ENCODE peak calls at places on chromosomes 16 and 17, in seven cellular contexts. D is ovary; Q is testis; B is H9; M is CD8-positive, alpha-beta T cell; C is gastrocnemius medialis; G is adrenal gland. V is an unnamed sample.
A peak's percentile ranks its signal among the peaks of the same experiment; 100 is the strongest.

GRCh38 chr17:17141860-17142552 is 64.1 kb downstream of the PLD6 start:
- DNase-seq in G (peak; percentile 60), B (peak; percentile 80), C (no peak), M (peak; percentile 61), D (peak; percentile 76), Q (peak; percentile 70), V (no peak)

GRCh38 chr17:61843435-61843834 is 19.9 kb downstream of the BRIP1 start:
- DNase-seq in G (no peak), C (no peak), B (no peak), Q (no peak), M (no peak), D (no peak), V (no peak)

GRCh38 chr17:64503821-64504768 is 2.0 kb downstream of the DDX5 start:
- DNase-seq in G (no peak), B (no peak), Q (no peak), D (no peak), C (no peak), M (no peak), V (no peak)

GRCh38 chr16:84875846-84876245 is 56.1 kb downstream of the CRISPLD2 start:
- DNase-seq in D (no peak), B (no peak), M (no peak), Q (no peak), C (no peak), G (no peak), V (no peak)

GRCh38 chr17:7136266-7136877 is 21.8 kb upstream of the ASGR2 start:
- DNase-seq in C (peak; percentile 8), D (peak; percentile 73), Q (peak; percentile 89), B (no peak), M (peak; percentile 80), G (peak; percentile 76), V (peak; percentile 83)

GRCh38 chr17:17909078-17909477 is 63.1 kb downstream of the TOM1L2 start:
- DNase-seq in D (no peak), B (no peak), C (no peak), G (no peak), M (no peak), Q (no peak), V (no peak)

GRCh38 chr16:80602894-80603293 is 62.1 kb downstream of the DYNLRB2 start:
- DNase-seq in C (no peak), Q (no peak), M (no peak), G (no peak), D (no peak), B (no peak), V (no peak)

GRCh38 chr17:79737046-79737921 is 6.5 kb downstream of the ENPP7 start:
- DNase-seq in G (no peak), Q (no peak), M (no peak), C (no peak), D (no peak), B (no peak), V (no peak)

GRCh38 chr17:80738406-80738805 is 193.8 kb downstream of the RPTOR start:
- DNase-seq in C (no peak), G (no peak), M (no peak), B (no peak), D (no peak), Q (no peak), V (no peak)

GRCh38 chr17:39365252-39365651 is 36.2 kb downstream of the FBXL20 start:
- DNase-seq in G (no peak), Q (no peak), B (no peak), D (no peak), C (no peak), M (no peak), V (no peak)

GRCh38 chr16:70749681-70750601 is 51.0 kb downstream of the VAC14 start:
- DNase-seq in C (no peak), M (no peak), G (no peak), B (no peak), D (peak; percentile 72), Q (no peak), V (no peak)

GRCh38 chr17:57679906-57680695 is 65.0 kb downstream of the CCDC182 start:
- DNase-seq in Q (no peak), D (no peak), B (no peak), G (no peak), C (no peak), M (no peak), V (no peak)

GRCh38 chr16:26863971-26864370 is 202.8 kb upstream of the C16orf82 start:
- DNase-seq in B (no peak), D (no peak), C (no peak), G (no peak), M (no peak), Q (no peak), V (no peak)

GRCh38 chr17:81043725-81044427 is 8.9 kb downstream of the BAIAP2 start:
- DNase-seq in C (no peak), Q (no peak), D (no peak), G (no peak), B (peak; percentile 83), M (no peak), V (no peak)

GRCh38 chr17:72662827-72663190 is 429.7 kb downstream of the SLC39A11 start:
- DNase-seq in B (no peak), C (no peak), D (no peak), G (no peak), Q (no peak), M (no peak), V (no peak)

GRCh38 chr16:12288537-12289174 is 312.1 kb downstream of the SNX29 start:
- DNase-seq in M (no peak), Q (no peak), G (no peak), C (no peak), B (no peak), D (no peak), V (no peak)

GRCh38 chr17:31373150-31374082 is 18.1 kb upstream of the RAB11FIP4 start:
- DNase-seq in C (no peak), B (no peak), G (no peak), Q (no peak), D (no peak), M (no peak), V (no peak)

GRCh38 chr17:39755550-39756375 is 18.0 kb downstream of the GRB7 start:
- DNase-seq in D (no peak), B (peak; percentile 34), C (no peak), Q (no peak), M (peak; percentile 78), G (no peak), V (peak; percentile 44)

GRCh38 chr16:79229371-79229770 is 371.2 kb downstream of the MAF start:
- DNase-seq in D (no peak), Q (no peak), C (no peak), M (no peak), G (no peak), B (no peak), V (no peak)

GRCh38 chr17:34764716-34765115 is 185.3 kb downstream of the TMEM132E start:
- DNase-seq in G (no peak), M (no peak), C (no peak), B (peak; percentile 48), Q (no peak), D (no peak), V (no peak)

GRCh38 chr16:87735270-87736002 is 30.4 kb downstream of the KLHDC4 start:
- DNase-seq in C (no peak), M (no peak), G (no peak), B (no peak), D (no peak), Q (no peak), V (no peak)

GRCh38 chr16:24774510-24774909 is 45.1 kb downstream of the TNRC6A start:
- DNase-seq in B (no peak), D (no peak), Q (no peak), M (no peak), C (no peak), G (no peak), V (no peak)

GRCh38 chr17:77869041-77869595 is 89.4 kb upstream of the TNRC6C start:
- DNase-seq in B (no peak), Q (no peak), D (no peak), G (no peak), C (no peak), M (no peak), V (no peak)

GRCh38 chr17:51189162-51189561 is 23.0 kb downstream of the NME2 start:
- DNase-seq in C (no peak), B (no peak), G (no peak), Q (no peak), M (no peak), D (no peak), V (no peak)

GRCh38 chr17:5191541-5192417 is at the start of gene ZNF594:
- DNase-seq in Q (peak; percentile 98), G (peak; percentile 98), D (peak; percentile 97), B (peak; percentile 99), C (peak; percentile 94), M (peak; percentile 98), V (peak; percentile 97)
- H3K9me3 ChIP-seq in Q (no peaks in the 10 kb centered on the region), G (no peaks in the 10 kb centered on the region), D (no peaks in the 10 kb centered on the region), B (peaks cover 27% of the 10 kb centered on the region), C (no peaks in the 10 kb centered on the region), M (no peaks in the 10 kb centered on the region), V (no peaks in the 10 kb centered on the region)

GRCh38 chr16:2468725-2469398 is 2.2 kb upstream of the NTN3 start:
- DNase-seq in M (peak; percentile 14), G (no peak), C (no peak), B (no peak), Q (no peak), D (no peak), V (no peak)

GRCh38 chr16:2468142-2468724 is 2.9 kb upstream of the NTN3 start:
- DNase-seq in M (peak; percentile 34), Q (no peak), G (no peak), B (no peak), C (no peak), D (peak; percentile 51), V (no peak)

GRCh38 chr16:2466667-2467300 is 4.3 kb upstream of the NTN3 start:
- DNase-seq in C (no peak), M (peak; percentile 14), D (peak; percentile 45), B (no peak), Q (no peak), G (no peak), V (no peak)

GRCh38 chr16:2465653-2466415 is 5.3 kb upstream of the NTN3 start:
- DNase-seq in C (no peak), G (no peak), M (peak; percentile 6), B (peak; percentile 66), D (no peak), Q (no peak), V (no peak)

GRCh38 chr16:2467301-2468141 is 3.6 kb upstream of the NTN3 start:
- DNase-seq in D (peak; percentile 84), M (peak; percentile 24), B (peak; percentile 74), G (peak; percentile 78), C (peak; percentile 40), Q (peak; percentile 83), V (peak; percentile 75)
- TF ChIP-seq CTCF in D (no peak), M (no peak), B (peak; percentile 35), G (no peak), C (no peak), Q (no peak), V (no peak)

GRCh38 chr16:54050281-54051210 is 236.0 kb downstream of the IRX3 start:
- DNase-seq in D (no peak), B (peak; percentile 41), M (no peak), C (no peak), G (no peak), Q (no peak), V (no peak)
- H3K27ac ChIP-seq in D (no peak overlapping the region), B (peak overlapping the region; percentile 87), M (no peak overlapping the region), C (no peak overlapping the region), G (no peak overlapping the region), Q (no peak overlapping the region), V (no peak overlapping the region)

GRCh38 chr16:62661435-62661834 is 625.2 kb upstream of the CDH8 start:
- DNase-seq in Q (peak; percentile 25), D (no peak), C (no peak), G (no peak), M (no peak), B (no peak), V (no peak)

DNA sequence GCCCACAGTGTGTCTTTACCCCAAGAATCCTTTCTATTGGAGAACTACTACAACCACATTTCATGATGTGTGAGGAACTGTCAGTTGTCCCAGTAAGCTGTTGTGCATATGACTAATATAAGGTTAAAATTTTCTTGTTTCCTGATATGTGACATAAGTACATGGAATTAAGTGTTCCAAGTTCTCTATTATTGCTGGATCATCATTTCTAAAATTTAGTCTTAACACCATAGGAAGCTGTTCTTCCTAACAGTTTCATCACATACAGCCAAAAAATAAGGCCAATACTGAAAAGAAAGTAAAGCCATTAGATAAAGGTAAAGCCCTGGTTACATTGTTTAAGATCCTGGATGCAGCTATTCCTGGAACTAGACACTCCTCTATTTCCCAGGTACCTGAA is 620.9 kb upstream of the CDH8 start:
- DNase-seq in G (no peak), D (no peak), B (no peak), M (no peak), Q (no peak), C (no peak), V (no peak)
- H3K9me3 ChIP-seq in G (no peaks in the 10 kb centered on the region), D (no peaks in the 10 kb centered on the region), B (no peaks in the 10 kb centered on the region), M (no peaks in the 10 kb centered on the region), Q (no peaks in the 10 kb centered on the region), C (no peaks in the 10 kb centered on the region), V (no peaks in the 10 kb centered on the region)